ENCODE peak calls at places on chromosomes 3 and 15, in five cellular contexts. T is keratinocyte, N is GM06990, Y is astrocyte of the cerebellum, D is neural progenitor cell. G is an unnamed sample.

GRCh38 chr15:46242935-46243334 is 608.1 kb downstream of the SQOR start:
- DNase-seq in Y (no peak), D (no peak), T (no peak), N (no peak), G (no peak)

GRCh38 chr15:63233667-63234419 is 43.6 kb upstream of the APH1B start:
- DNase-seq in T (no peak), Y (peak), D (no peak), N (no peak), G (no peak)

GRCh38 chr3:187288176-187288893 is 3.2 kb downstream of the MASP1 start:
- DNase-seq in Y (no peak), N (no peak), D (no peak), T (no peak), G (no peak)

GRCh38 chr3:32758375-32758753 is 59.4 kb upstream of the TRIM71 start:
- DNase-seq in Y (no peak), N (no peak), T (no peak), D (no peak), G (no peak)

GRCh38 chr3:168545591-168545990 is 449.9 kb upstream of the GOLIM4 start:
- DNase-seq in N (no peak), Y (peak), D (peak), T (no peak), G (no peak)

GRCh38 chr3:9098716-9099675 is 135.7 kb upstream of the RAD18 start:
- DNase-seq in T (no peak), Y (no peak), N (no peak), D (peak), G (no peak)

GRCh38 chr3:197394464-197395321 is 96.3 kb upstream of the DLG1 start:
- DNase-seq in Y (peak), N (peak), D (no peak), T (peak), G (no peak)

GRCh38 chr15:90315276-90315982 is 36.7 kb upstream of the ZNF774 start:
- DNase-seq in T (no peak), Y (peak), N (no peak), D (no peak), G (no peak)

GRCh38 chr3:60954049-60954448 is 297.2 kb downstream of the FHIT start:
- DNase-seq in T (no peak), D (no peak), Y (peak), N (no peak), G (no peak)

GRCh38 chr15:31260646-31261265 is 65.9 kb upstream of the KLF13 start:
- DNase-seq in Y (no peak), T (no peak), N (no peak), D (no peak), G (no peak)

GRCh38 chr15:70430029-70430428 is 332.3 kb upstream of the TLE3 start:
- DNase-seq in Y (no peak), T (peak), D (no peak), N (no peak), G (no peak)

GRCh38 chr15:100914876-100915275 is 4.3 kb upstream of the LRRK1 start:
- DNase-seq in T (no peak), Y (no peak), D (peak), N (no peak), G (no peak)
- TF ChIP-seq CTCF in T (peak), Y (peak), D (peak), N (no peak), G (no peak)

GRCh38 chr3:137792633-137793271 is 28.6 kb downstream of the SOX14 start:
- DNase-seq in T (no peak), D (peak), N (peak), Y (no peak), G (no peak)
- TF ChIP-seq CTCF in T (peak), D (peak), N (peak), Y (peak), G (no peak)

GRCh38 chr3:194287977-194288706 is 63.0 kb downstream of the CPN2 start:
- DNase-seq in T (no peak), N (no peak), D (no peak), Y (no peak), G (no peak)
- TF ChIP-seq CTCF in T (no peak), N (no peak), D (peak), Y (no peak), G (no peak)

GRCh38 chr3:138429665-138430064 is 4.8 kb upstream of the ESYT3 start:
- DNase-seq in T (no peak), D (no peak), N (no peak), Y (no peak), G (no peak)

GRCh38 chr3:138423316-138423715 is 11.1 kb upstream of the ESYT3 start:
- DNase-seq in D (no peak), T (no peak), N (no peak), Y (no peak), G (no peak)

GRCh38 chr3:138426211-138426610 is 8.2 kb upstream of the ESYT3 start:
- DNase-seq in N (no peak), Y (no peak), D (peak), T (no peak), G (no peak)
- TF ChIP-seq CTCF in N (peak), Y (peak), D (peak), T (peak), G (no peak)

GRCh38 chr3:175426805-175427204 is 567.7 kb downstream of the NAALADL2 start:
- DNase-seq in D (no peak), T (no peak), N (no peak), Y (no peak), G (no peak)

GRCh38 chr3:175421897-175422296 is 562.8 kb downstream of the NAALADL2 start:
- DNase-seq in D (no peak), T (no peak), N (no peak), Y (no peak), G (no peak)

DNA sequence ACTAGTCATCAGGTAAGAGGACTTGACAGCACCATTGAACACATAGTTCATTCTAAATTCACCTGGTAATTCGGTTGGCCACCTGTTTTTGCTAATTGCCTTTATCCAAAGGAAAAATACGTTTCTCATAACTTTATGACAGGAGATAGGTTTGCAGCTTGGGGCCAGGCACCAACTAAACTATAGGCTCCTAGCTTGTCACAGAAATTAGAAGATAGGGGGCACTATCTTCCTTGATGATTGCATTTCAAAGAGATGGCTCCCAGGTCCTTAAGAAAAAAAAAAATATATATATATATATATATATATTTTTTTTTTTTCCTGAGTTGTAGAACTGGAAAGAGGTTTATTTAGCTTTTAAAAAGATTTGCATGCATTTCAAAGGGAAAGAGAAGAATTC is 563.6 kb downstream of the NAALADL2 start:
- DNase-seq in N (no peak), T (no peak), Y (no peak), D (peak), G (no peak)
- TF ChIP-seq CTCF in N (no peak), T (no peak), Y (no peak), D (peak), G (no peak)

DNA sequence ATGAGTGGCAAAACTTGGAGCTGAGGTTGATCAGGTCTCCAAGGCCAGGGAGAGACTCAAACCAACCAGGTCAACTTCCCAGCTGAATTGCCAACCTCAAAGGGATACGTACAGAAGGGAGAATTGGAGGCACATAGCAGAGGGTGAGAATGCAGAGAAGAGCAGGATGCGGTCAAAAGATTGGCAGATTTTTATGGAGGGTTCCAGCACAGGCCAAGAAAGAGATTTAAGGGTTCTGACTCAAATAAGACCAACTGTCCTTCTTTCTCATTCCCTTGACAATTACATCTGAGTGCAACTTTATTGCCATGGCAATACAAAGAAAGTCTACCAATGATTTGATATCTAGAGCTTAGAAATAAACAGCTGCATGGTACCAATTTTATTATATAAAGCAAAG is 33.2 kb downstream of the SCG5 start:
- DNase-seq in D (no peak), N (no peak), T (no peak), Y (no peak), G (no peak)
- TF ChIP-seq CTCF in D (no peak), N (no peak), T (no peak), Y (no peak), G (no peak)

DNA sequence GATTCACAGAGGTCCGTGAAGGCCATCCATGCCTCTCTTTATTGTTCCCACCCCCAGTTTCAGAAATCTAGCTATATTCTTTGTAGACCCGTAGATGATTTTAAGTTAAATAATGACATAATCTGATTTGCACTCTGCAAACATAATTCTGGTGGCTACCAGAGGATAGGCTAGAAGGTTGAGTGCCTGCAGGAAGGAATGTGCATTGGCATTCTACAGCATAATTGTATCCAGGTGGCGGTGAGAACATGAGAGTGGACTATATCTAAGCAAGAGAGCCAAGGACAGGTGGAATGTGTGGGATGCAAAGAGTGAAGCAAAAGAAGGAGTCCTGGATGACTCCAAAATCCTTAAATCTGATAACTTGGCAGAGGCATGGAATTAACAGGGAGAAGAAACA is 298.5 kb upstream of the MME start:
- DNase-seq in N (no peak), D (no peak), T (no peak), Y (no peak), G (no peak)
- TF ChIP-seq CTCF in N (no peak), D (peak), T (peak), Y (no peak), G (no peak)

DNA sequence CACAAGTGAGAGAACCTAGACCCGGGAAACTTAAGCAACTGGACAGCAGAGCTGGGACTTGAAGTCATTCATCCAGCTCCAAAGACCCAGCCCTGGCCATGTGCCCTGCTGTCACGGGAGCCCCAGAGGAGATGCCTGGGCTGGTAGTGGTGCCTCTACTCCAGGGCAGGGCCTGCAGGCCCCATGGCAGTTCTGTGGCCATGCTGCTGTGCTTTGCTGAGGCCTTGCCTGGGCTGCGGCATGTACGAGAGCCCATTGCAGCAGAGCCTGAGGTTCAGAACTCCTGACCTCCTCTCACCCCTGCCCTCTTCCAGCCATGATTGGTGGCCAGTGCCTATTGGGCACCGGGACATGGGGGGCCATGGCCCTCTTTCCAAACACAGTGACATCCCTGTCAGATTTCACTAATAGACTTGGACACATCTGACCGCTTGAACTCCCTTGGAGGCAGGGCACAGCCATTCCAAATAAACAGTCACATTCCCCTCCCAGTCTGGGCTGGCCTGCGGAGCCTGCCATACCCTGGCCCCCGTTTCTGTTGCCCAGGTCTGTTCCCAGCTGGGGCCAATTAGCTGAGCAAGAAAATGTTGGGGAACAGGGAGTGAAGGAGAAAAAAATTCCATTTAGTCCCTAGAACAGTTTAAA is 116.0 kb downstream of the EEFSEC start:
- DNase-seq in N (no peak), T (no peak), D (no peak), Y (no peak), G (no peak)
- TF ChIP-seq CTCF in N (no peak), T (no peak), D (no peak), Y (no peak), G (no peak)

GRCh38 chr3:127790580-127791183 is 31.6 kb downstream of the MGLL start:
- DNase-seq in Y (no peak), D (no peak), T (no peak), N (no peak), G (no peak)

GRCh38 chr3:127792664-127793292 is 29.5 kb downstream of the MGLL start:
- DNase-seq in D (no peak), N (no peak), T (no peak), Y (peak), G (no peak)

GRCh38 chr3:127790009-127790533 is 32.2 kb downstream of the MGLL start:
- DNase-seq in Y (no peak), T (no peak), N (no peak), D (no peak), G (no peak)

GRCh38 chr3:127789051-127789450 is 33.3 kb downstream of the MGLL start:
- DNase-seq in N (no peak), Y (no peak), T (no peak), D (no peak), G (no peak)

DNA sequence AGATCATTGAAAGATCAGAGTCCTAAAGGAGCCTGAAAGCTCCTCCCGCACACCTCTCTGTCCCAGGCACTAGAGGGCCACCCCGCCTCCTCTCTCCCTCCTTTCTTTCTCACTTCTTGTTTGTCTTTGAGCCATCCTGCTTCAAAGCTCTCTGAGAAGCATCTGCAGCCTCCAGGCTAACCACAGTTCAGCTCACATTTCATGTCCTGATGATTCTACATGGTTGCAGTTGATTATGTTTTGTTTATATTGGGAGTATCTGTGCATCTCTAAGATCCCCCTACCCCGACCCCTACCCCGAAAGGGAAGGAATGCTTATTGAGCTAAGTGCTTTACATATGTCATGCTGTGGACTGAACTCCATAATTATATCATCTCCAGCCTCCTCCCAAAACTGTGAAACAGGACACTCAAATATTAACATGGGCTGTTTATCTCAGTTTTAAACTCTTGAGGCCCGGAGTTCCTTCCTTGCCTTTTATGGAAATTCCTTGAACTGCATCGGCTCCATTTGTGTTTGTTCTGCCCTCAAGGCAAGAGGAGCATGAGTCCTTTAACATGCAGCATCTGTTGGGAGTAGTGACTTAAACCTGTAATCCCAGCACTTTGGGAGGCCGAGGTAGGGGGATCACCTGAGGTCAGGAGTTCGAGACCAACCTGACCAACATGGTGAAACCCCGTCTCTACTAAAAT is 30.9 kb downstream of the MGLL start:
- DNase-seq in N (no peak), D (peak), T (no peak), Y (peak), G (no peak)
- TF ChIP-seq CTCF in N (peak), D (peak), T (peak), Y (peak), G (no peak)